ENCODE peak calls at places on chromosomes 1 and 21, in four cellular contexts. B, D, S and C are unnamed samples. For H3K4me1, the result is how much of the 10 kb centered on the place peaks cover.

GRCh38 chr1:2555634-2556276 is 416 bp upstream of the TNFRSF14 start:
- DNase-seq in S (no peak), D (no peak), B (no peak), C (no peak)

GRCh38 chr1:193540511-193540910 is 354.1 kb upstream of the B3GALT2 start:
- DNase-seq in D (no peak), B (no peak), S (no peak), C (no peak)

GRCh38 chr1:76101534-76101933 is 27.0 kb downstream of the ST6GALNAC3 start:
- DNase-seq in S (no peak), B (no peak), D (no peak), C (no peak)

GRCh38 chr21:42939581-42940413 is 14.4 kb upstream of the ERVH48-1 start:
- DNase-seq in B (no peak), S (no peak), D (no peak), C (peak)

GRCh38 chr21:17389311-17389710 is 123.5 kb upstream of the CXADR start:
- DNase-seq in D (no peak), S (no peak), B (no peak), C (no peak)

GRCh38 chr1:169696273-169697100 is 14.9 kb downstream of the SELL start:
- DNase-seq in D (no peak), S (no peak), B (no peak), C (no peak)

GRCh38 chr1:156108057-156108456 is 6.5 kb upstream of the LMNA start:
- DNase-seq in D (no peak), S (no peak), B (no peak), C (no peak)

GRCh38 chr1:165075725-165076370 is 280.7 kb downstream of the LMX1A start:
- DNase-seq in B (peak), D (no peak), S (peak), C (no peak)

GRCh38 chr1:17012775-17013501 is 1.2 kb upstream of the ATP13A2 start:
- DNase-seq in B (peak), S (no peak), D (no peak), C (no peak)

GRCh38 chr1:53639251-53639721 is 99.7 kb downstream of the GLIS1 start:
- DNase-seq in B (peak), D (peak), S (no peak), C (no peak)

GRCh38 chr1:147539122-147539575 is 2.2 kb upstream of the BCL9 start:
- DNase-seq in B (no peak), D (peak), S (no peak), C (peak)

GRCh38 chr1:221777434-221778072 is 35.7 kb upstream of the DUSP10 start:
- DNase-seq in D (no peak), B (no peak), S (no peak), C (no peak)

GRCh38 chr1:9561429-9561828 is 22.2 kb downstream of the SLC25A33 start:
- DNase-seq in S (peak), D (no peak), B (no peak), C (no peak)

GRCh38 chr1:39919545-39919944 is 17.8 kb upstream of the MYCL start:
- DNase-seq in S (peak), B (peak), D (peak), C (peak)

GRCh38 chr1:60488857-60489256 is 415.3 kb upstream of the C1orf87 start:
- DNase-seq in D (no peak), B (no peak), S (no peak), C (no peak)

GRCh38 chr1:114436799-114437198 is 74.2 kb downstream of the TRIM33 start:
- DNase-seq in B (no peak), D (no peak), S (no peak), C (no peak)

GRCh38 chr1:17655169-17655568 is 100.0 kb upstream of the ACTL8 start:
- DNase-seq in D (no peak), B (no peak), S (no peak), C (no peak)

GRCh38 chr1:223870617-223871574 is 25.1 kb upstream of the TP53BP2 start:
- DNase-seq in D (no peak), S (no peak), B (peak), C (no peak)

GRCh38 chr1:94727846-94728715 is 92.1 kb upstream of the SLC44A3 start:
- DNase-seq in S (no peak), D (peak), B (no peak), C (no peak)

GRCh38 chr1:112444269-112444668 is 48.3 kb downstream of the CTTNBP2NL start:
- DNase-seq in S (no peak), B (no peak), D (no peak), C (no peak)

GRCh38 chr21:18940791-18941190 is 537.2 kb upstream of the TMPRSS15 start:
- DNase-seq in D (no peak), S (no peak), B (no peak), C (no peak)

GRCh38 chr1:85581802-85582686 is 1.5 kb downstream of the CCN1 start:
- DNase-seq in D (no peak), B (peak), S (peak), C (peak)

GRCh38 chr1:48693674-48694347 is 82.9 kb downstream of the BEND5 start:
- DNase-seq in D (no peak), S (no peak), B (no peak), C (no peak)

GRCh38 chr1:201714542-201715276 is 114.2 kb upstream of the IPO9 start:
- DNase-seq in S (no peak), D (peak), B (no peak), C (peak)

GRCh38 chr1:24727490-24728214 is 17.6 kb upstream of the CLIC4 start:
- DNase-seq in S (no peak), B (no peak), D (no peak), C (no peak)

GRCh38 chr21:36776981-36777617 is 78.2 kb downstream of the SIM2 start:
- DNase-seq in D (no peak), S (no peak), B (no peak), C (no peak)

GRCh38 chr1:184075040-184076029 is 23.8 kb downstream of the TSEN15 start:
- DNase-seq in D (peak), B (peak), S (peak), C (no peak)
- TF ChIP-seq CTCF in D (peak), B (peak), S (peak), C (peak)

GRCh38 chr1:56901720-56902119 is 47.1 kb downstream of the C8A start:
- DNase-seq in D (no peak), S (no peak), B (no peak), C (no peak)
- TF ChIP-seq REST in D (no peak), S (no peak), B (no peak), C (no peak)

GRCh38 chr1:244865028-244865371 is 657 bp upstream of the HNRNPU start:
- DNase-seq in B (peak), S (peak), D (no peak), C (no peak)

GRCh38 chr1:244863491-244864252 is 671 bp downstream of the HNRNPU start:
- DNase-seq in B (no peak), S (peak), D (no peak), C (no peak)

GRCh38 chr1:244866355-244866754 is 2.0 kb upstream of the HNRNPU start:
- DNase-seq in S (no peak), D (no peak), B (no peak), C (no peak)

GRCh38 chr1:244864253-244865027 is at the start of gene HNRNPU:
- DNase-seq in D (peak), S (peak), B (peak), C (peak)

GRCh38 chr1:244865820-244866219 is 1.5 kb upstream of the HNRNPU start:
- DNase-seq in D (no peak), S (no peak), B (no peak), C (no peak)
- H3K4me1 ChIP-seq in D (under half), S (under half), B (under half), C (under half)

DNA sequence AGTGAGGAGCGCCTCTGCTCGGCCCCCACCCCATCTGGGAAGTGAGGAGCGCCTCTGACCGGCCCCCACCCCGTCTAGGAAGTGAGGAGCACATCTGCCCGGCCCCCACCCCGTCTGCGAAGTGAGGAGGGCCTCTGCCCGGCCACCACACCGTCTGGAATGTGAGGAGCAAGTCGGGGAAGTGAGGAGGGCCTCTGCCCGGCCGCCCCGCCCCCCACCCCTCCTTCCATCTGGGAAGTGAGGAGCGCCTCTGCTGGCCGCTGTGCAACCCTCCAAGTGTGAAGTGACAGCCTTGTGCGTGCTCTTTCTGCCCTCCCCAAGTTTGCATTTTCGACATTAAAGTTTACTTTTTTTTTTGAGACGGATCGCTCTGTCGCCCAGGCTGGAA is 5.1 kb upstream of the ZZZ3 start:
- DNase-seq in D (peak), S (no peak), B (peak), C (no peak)
- TF ChIP-seq CTCF in D (peak), S (no peak), B (peak), C (no peak)

GRCh38 chr1:1021860-1022259 is 1.9 kb downstream of the AGRN start:
- DNase-seq in S (no peak), D (no peak), B (no peak), C (no peak)

GRCh38 chr1:1022322-1023090 is 2.6 kb downstream of the AGRN start:
- DNase-seq in D (no peak), B (no peak), S (no peak), C (no peak)

GRCh38 chr1:1020415-1021009 is 592 bp downstream of the AGRN start:
- DNase-seq in D (no peak), S (peak), B (peak), C (no peak)

GRCh38 chr1:1020000-1020404 is at the start of gene AGRN:
- DNase-seq in B (peak), S (peak), D (no peak), C (no peak)

GRCh38 chr1:1021010-1021845 is 1.3 kb downstream of the AGRN start:
- DNase-seq in S (peak), B (peak), D (no peak), C (no peak)
- TF ChIP-seq REST in S (no peak), B (no peak), D (no peak), C (no peak)

GRCh38 chr1:91015358-91015780 is 6.5 kb downstream of the ZNF644 start:
- DNase-seq in D (no peak), B (no peak), S (no peak), C (no peak)
- H3K4me1 ChIP-seq in D (half or more), B (half or more), S (under half), C (under half)

GRCh38 chr1:182050481-182051438 is 10.8 kb downstream of the ZNF648 start:
- DNase-seq in S (no peak), D (no peak), B (no peak), C (no peak)

GRCh38 chr1:182054698-182055326 is 6.7 kb downstream of the ZNF648 start:
- DNase-seq in S (peak), D (peak), B (peak), C (no peak)

GRCh38 chr1:182048562-182048961 is 12.9 kb downstream of the ZNF648 start:
- DNase-seq in S (no peak), D (no peak), B (no peak), C (no peak)

GRCh38 chr1:182056596-182057366 is 4.7 kb downstream of the ZNF648 start:
- DNase-seq in D (no peak), B (peak), S (no peak), C (no peak)

GRCh38 chr1:182051938-182052337 is 9.6 kb downstream of the ZNF648 start:
- DNase-seq in D (no peak), S (no peak), B (no peak), C (no peak)
- TF ChIP-seq CTCF in D (no peak), S (no peak), B (no peak), C (no peak)

DNA sequence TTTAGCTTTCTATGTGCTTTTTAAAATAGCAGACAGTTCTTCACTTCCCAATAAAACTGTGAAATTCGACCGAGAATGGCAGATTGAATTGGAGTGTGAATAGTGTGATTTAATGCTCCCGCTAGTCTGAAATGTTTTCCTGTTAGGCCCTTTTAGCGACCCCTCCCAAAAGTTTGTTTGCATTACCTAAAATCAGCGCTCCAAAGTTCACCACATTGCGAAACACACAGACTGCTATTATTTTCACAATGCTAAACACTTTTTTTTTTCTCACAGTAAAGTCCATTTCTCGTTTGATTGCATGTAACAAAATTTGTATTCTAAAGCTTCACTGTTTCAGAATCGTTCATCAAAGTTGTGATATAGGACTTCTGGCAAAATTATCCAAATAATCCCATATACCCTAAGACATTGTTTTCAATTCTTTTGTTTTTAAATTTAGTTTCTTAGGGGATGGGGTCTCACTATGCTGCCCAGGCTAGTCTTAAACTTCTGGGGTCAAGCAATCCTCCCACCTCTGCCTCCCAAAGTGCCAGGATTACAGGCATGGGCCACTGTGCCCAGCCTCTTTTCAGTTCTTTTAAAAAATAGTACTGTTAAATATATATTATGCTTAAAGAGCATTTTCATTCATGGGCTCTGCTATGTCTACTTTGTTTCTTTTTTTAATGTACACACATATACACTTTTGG is 76.5 kb upstream of the USH2A start:
- DNase-seq in S (no peak), D (no peak), B (no peak), C (no peak)
- TF ChIP-seq REST in S (no peak), D (no peak), B (no peak), C (no peak)